ENCODE peak calls at places on chromosome 11, in four cellular contexts. N is CD4-positive, alpha-beta T cell; L is ovary; P is AG04450. S is an unnamed sample.

GRCh38 chr11:62791501-62792192 is at the start of gene TMEM223:
- DNase-seq in N (peak; percentile 85), L (peak; percentile 86), P (no peak), S (peak; percentile 90)

GRCh38 chr11:67583319-67584204 is at the start of gene GSTP1:
- DNase-seq in N (peak; percentile 61), L (peak; percentile 94), P (peak; percentile 78), S (peak; percentile 88)

GRCh38 chr11:47917643-47918369 is 62.6 kb upstream of the PTPRJ start:
- DNase-seq in N (no peak), L (peak; percentile 89), P (peak; percentile 98), S (peak; percentile 52)

GRCh38 chr11:46480166-46480726 is 88.7 kb upstream of the CHRM4 start:
- DNase-seq in N (no peak), L (no peak), P (no peak), S (no peak)

GRCh38 chr11:1204381-1205101 is 18.3 kb upstream of the MUC5B start:
- DNase-seq in N (no peak), L (no peak), P (no peak), S (no peak)

GRCh38 chr11:126149759-126150236 is 61.7 kb downstream of the RPUSD4 start:
- DNase-seq in N (no peak), L (no peak), P (no peak), S (no peak)

GRCh38 chr11:2828585-2829330 is 56.8 kb downstream of the CDKN1C start:
- DNase-seq in N (no peak), L (no peak), P (no peak), S (no peak)

GRCh38 chr11:122769126-122769780 is 69.0 kb upstream of the CRTAM start:
- DNase-seq in N (no peak), L (no peak), P (no peak), S (no peak)

GRCh38 chr11:134639586-134640330 is 227.7 kb upstream of the B3GAT1 start:
- DNase-seq in N (no peak), L (no peak), P (no peak), S (peak; percentile 62)

GRCh38 chr11:59901306-59901705 is 22.7 kb downstream of the OOSP3 start:
- DNase-seq in N (no peak), L (no peak), P (no peak), S (no peak)

DNA sequence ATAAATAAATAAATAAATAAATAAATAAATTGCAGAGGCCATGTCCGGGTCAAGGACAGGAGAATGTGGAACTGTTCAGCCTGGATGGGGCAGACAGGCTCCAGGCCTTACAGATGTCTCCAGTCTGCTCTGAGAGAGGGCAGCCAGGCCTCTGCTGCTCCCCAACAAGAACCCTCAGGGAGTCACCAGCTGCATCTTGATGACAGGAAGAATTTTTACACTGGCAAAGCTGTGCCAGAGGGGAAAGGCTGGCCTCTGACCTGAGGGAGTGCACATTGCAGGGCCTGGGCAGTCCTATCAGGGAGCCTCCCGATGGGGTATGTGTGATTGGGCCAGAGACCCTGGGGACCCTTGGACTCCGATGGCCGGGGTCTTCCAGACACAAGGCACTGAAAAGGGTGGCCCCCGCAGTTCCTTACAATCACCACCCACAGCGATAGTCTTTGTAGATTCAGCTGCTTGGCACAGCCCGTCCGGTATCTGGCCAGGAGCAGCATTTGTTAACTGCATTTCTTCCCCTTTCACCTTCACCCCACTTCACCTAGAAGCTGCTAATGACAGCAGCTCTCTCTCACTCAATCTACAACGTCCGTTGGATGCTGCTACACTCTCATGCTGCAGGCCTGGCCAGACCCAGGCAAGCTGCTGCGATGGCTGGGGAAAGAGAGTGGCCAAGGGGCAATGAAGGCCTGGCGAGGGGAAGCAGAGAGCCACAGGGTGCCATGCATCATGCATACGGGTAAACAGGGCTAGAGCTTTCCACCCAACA is 8.1 kb downstream of the MOGAT2 start:
- DNase-seq in N (no peak), L (no peak), P (no peak), S (no peak)
- H3K27ac ChIP-seq in N (no peak overlapping the region), L (no peak overlapping the region), P (no peak overlapping the region), S (no peak overlapping the region)

DNA sequence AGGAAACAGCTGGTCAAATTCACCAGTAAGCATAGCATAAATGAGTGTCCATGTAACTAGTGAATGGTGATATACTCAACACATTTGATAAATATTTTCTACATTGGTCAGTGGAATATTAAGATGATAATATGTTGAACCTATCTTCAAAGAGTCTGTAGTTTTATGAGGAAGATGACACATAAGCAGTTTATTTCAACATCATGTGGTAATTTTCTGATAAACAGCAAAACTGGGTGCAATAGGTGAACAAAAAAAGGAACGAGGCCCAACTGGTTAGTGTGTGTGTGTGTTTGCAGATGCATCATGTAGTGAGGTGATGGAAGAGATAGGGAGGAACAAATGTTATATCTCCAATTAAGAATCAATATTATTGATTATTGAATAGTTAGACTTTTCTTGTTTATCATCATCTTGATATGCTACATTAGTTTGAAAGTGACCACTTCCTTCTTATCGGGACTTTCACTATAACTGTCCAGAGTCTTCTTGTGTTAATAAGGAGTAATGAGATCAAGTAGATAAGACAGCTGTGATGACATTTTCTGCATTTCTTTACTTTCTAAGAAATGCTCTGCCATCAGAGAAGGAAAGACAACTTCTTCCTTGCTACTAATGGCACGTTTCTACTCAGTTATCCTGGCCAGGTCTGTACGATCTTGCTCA is 270.7 kb downstream of the ETS1 start:
- DNase-seq in N (no peak), L (no peak), P (no peak), S (no peak)
- H3K27ac ChIP-seq in N (no peak overlapping the region), L (no peak overlapping the region), P (no peak overlapping the region), S (no peak overlapping the region)

GRCh38 chr11:102523887-102524286 is 6.7 kb downstream of the MMP7 start:
- DNase-seq in N (no peak), L (no peak), P (no peak), S (no peak)
- H3K27ac ChIP-seq in N (no peak overlapping the region), L (no peak overlapping the region), P (no peak overlapping the region), S (no peak overlapping the region)

GRCh38 chr11:33713162-33713913 is 12.7 kb upstream of the C11orf91 start:
- DNase-seq in N (no peak), L (no peak), P (no peak), S (no peak)
- H3K27ac ChIP-seq in N (no peak overlapping the region), L (no peak overlapping the region), P (no peak overlapping the region), S (no peak overlapping the region)

DNA sequence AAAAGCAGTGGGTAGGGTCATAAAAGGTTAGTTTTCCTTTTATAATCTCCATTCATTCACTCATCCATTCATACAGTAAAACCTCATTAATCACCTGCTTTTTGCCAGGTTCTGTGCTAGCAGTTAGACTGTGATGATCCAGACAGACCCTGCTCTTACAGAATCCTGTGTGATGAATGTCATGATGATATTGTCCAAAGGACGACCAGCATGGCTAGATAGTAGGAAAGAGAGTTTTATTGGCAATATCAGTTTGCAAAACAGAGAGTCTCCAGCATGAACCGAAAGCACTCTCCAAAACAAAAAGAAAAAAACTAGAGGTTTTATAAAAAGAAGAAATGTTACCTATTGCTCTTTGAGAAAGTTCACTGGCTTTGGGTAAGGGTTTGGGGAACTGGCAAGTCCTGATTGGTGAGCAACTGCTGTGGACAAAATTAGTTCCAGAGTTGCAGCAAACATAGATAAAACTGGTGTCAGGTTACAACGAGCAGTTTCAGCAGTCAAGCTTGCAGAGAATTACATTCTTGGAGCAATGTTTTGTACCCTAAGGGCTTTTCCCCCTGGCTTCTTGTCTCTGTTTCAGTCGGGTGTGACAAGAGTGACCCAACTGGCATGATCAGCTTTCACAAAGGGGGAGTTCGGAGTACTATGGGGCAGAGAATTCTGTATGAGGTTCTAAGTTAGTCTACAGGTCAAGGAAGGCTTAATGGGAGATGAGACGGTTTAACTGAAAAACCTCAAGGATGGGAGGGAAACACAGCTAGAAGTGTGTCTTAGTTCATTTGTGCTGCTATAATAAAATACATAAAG is 58.3 kb downstream of the HSD17B12 start:
- DNase-seq in N (no peak), L (no peak), P (peak; percentile 65), S (no peak)
- H3K27ac ChIP-seq in N (no peak overlapping the region), L (no peak overlapping the region), P (no peak overlapping the region), S (no peak overlapping the region)

GRCh38 chr11:105612766-105613165 is 2.9 kb downstream of the GRIA4 start:
- DNase-seq in N (no peak), L (no peak), P (no peak), S (no peak)
- H3K27ac ChIP-seq in N (no peak overlapping the region), L (no peak overlapping the region), P (no peak overlapping the region), S (no peak overlapping the region)

GRCh38 chr11:75376175-75376574 is 23.1 kb upstream of the RPS3 start:
- DNase-seq in N (no peak), L (no peak), P (no peak), S (no peak)

GRCh38 chr11:75371930-75372876 is 20.7 kb upstream of the ARRB1 start:
- DNase-seq in N (no peak), L (no peak), P (no peak), S (no peak)

GRCh38 chr11:75380245-75380644 is 19.1 kb upstream of the RPS3 start:
- DNase-seq in N (no peak), L (no peak), P (no peak), S (no peak)

GRCh38 chr11:75374646-75375045 is 23.2 kb upstream of the ARRB1 start:
- DNase-seq in N (no peak), L (no peak), P (no peak), S (no peak)

DNA sequence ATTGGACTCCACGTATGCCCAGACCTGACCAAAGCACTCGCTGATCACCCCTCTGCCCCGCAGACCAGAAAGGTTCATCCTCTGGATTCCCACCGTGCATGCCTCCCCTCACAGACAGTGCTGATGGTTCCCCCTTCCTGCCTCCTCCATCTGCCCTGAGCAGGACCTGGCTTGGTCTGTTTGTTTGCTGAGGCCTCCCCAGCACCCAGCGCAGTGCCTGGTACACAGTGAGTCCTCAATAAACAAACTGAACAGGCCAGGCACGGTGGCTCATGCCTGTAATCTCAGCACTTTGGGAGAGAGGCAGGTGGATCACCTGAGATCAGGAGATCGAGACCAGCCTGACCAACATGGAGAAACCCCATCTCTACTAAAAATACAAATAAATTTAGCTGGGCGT is 23.7 kb upstream of the RPS3 start:
- DNase-seq in N (no peak), L (no peak), P (no peak), S (no peak)
- H3K27ac ChIP-seq in N (no peak overlapping the region), L (no peak overlapping the region), P (no peak overlapping the region), S (no peak overlapping the region)

GRCh38 chr11:129374081-129374992 is 1.3 kb upstream of the BARX2 start:
- DNase-seq in N (no peak), L (no peak), P (no peak), S (no peak)

GRCh38 chr11:129375731-129376657 is at the start of gene BARX2:
- DNase-seq in N (no peak), L (no peak), P (peak; percentile 11), S (peak; percentile 82)

GRCh38 chr11:129376658-129377341 is 1.2 kb downstream of the BARX2 start:
- DNase-seq in N (no peak), L (no peak), P (no peak), S (no peak)

GRCh38 chr11:129373489-129373953 is 2.1 kb upstream of the BARX2 start:
- DNase-seq in N (no peak), L (no peak), P (no peak), S (no peak)

DNA sequence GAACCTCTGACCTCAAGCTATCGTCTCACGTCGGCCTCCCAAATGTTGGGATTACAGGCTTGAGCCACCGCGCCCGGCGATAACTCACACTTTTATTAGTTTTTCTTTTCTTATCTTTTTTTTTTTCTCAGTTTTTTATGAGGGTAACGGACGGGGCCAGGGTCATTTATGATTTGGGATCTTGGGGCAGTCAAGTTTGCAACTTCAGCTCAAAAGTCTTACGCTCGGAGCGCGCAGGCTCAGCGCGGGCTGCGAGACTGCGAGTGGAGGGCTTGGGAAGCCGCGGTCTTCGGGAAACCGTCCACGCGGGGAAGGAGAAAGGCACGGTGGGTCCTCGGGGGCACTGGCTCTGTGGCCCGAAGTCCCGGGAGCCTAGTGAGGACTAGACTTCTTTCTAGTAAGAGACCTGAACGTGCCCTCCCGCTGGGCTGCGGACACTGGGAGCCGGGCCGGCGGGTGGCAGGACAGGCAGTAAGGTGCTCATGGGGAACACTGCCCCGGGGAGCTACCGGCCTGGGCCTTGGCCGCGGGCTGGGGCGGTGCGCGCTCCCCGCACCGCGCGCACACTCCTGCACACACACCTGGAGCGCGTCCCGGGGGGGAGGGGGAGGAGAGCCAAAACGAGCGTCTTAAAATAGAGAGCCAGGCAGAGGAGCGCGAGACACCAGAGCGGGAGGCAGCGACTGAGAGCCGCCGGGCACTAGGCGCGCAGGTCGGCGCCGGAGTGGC is 491 bp upstream of the BARX2 start:
- DNase-seq in N (no peak), L (no peak), P (no peak), S (peak; percentile 80)
- H3K27ac ChIP-seq in N (no peak overlapping the region), L (no peak overlapping the region), P (no peak overlapping the region), S (peak overlapping the region; percentile 77)